ENCODE peak calls at places on chromosomes 1 and 21, in ten cellular contexts. D is astrocyte of the spinal cord, E is A673, R is foreskin keratinocyte, Q is adrenal gland, X is GM23338, P is fibroblast of the aortic adventitia, M is brain microvascular endothelial cell, K is SK-N-SH, F is cardiac fibroblast. H is an unnamed sample.

GRCh38 chr1:34847094-34847493 is 12.5 kb downstream of the SMIM12 start:
- DNase-seq in P (no peak), R (no peak), Q (peak; percentile 61), F (no peak), D (no peak), E (no peak), K (no peak), X (no peak), M (no peak), H (no peak)

GRCh38 chr21:29318354-29318753 is 19.6 kb downstream of the BACH1 start:
- DNase-seq in Q (peak; percentile 21), E (no peak), D (no peak), K (no peak), P (peak; percentile 34), F (peak; percentile 36), M (no peak), R (no peak), X (no peak), H (no peak)

GRCh38 chr1:3903141-3904005 is 3.3 kb upstream of the C1orf174 start:
- DNase-seq in K (no peak), M (no peak), R (no peak), P (no peak), D (peak; percentile 4), F (no peak), E (no peak), X (no peak), Q (no peak), H (no peak)

GRCh38 chr1:51548986-51549619 is 30.0 kb upstream of the EPS15 start:
- DNase-seq in X (no peak), E (no peak), Q (no peak), R (no peak), F (no peak), M (no peak), P (no peak), D (no peak), K (no peak), H (no peak)

GRCh38 chr21:33308586-33309490 is 15.9 kb upstream of the IFNAR1 start:
- DNase-seq in Q (no peak), E (peak; percentile 41), X (no peak), M (no peak), P (peak; percentile 35), F (no peak), R (no peak), D (peak; percentile 29), K (peak; percentile 47), H (no peak)

GRCh38 chr1:24591781-24592180 is 35.9 kb downstream of the NCMAP start:
- DNase-seq in R (no peak), F (no peak), E (no peak), X (no peak), P (no peak), M (no peak), K (no peak), Q (no peak), D (no peak), H (no peak)

GRCh38 chr1:226510453-226510852 is 38.1 kb upstream of the STUM start:
- DNase-seq in R (no peak), Q (no peak), M (no peak), X (no peak), F (peak; percentile 8), D (no peak), P (peak; percentile 66), K (no peak), E (no peak), H (no peak)

GRCh38 chr1:27864264-27864895 is 8.0 kb upstream of the THEMIS2 start:
- DNase-seq in Q (peak; percentile 27), D (no peak), P (no peak), E (no peak), X (no peak), F (peak; percentile 13), R (no peak), K (no peak), M (no peak), H (no peak)

GRCh38 chr1:29970747-29971325 is 734.5 kb downstream of the PTPRU start:
- DNase-seq in M (no peak), D (no peak), R (no peak), E (no peak), Q (no peak), F (no peak), K (no peak), X (no peak), P (no peak), H (no peak)

GRCh38 chr1:45170151-45170742 is 36.2 kb downstream of the ZSWIM5 start:
- DNase-seq in K (no peak), P (no peak), F (no peak), D (no peak), Q (no peak), X (no peak), M (no peak), R (no peak), E (no peak), H (no peak)

GRCh38 chr1:183812686-183813569 is 8.0 kb downstream of the RGL1 start:
- DNase-seq in M (peak; percentile 74), F (peak; percentile 75), Q (peak; percentile 40), E (peak; percentile 62), K (no peak), X (peak; percentile 44), D (peak; percentile 65), P (peak; percentile 77), R (peak; percentile 21), H (peak; percentile 57)

GRCh38 chr1:181136738-181137122 is 48.2 kb downstream of the IER5 start:
- DNase-seq in K (no peak), Q (no peak), F (no peak), P (no peak), D (no peak), M (no peak), X (no peak), R (no peak), E (no peak), H (no peak)

GRCh38 chr21:38679531-38679930 is 126.2 kb upstream of the ETS2 start:
- DNase-seq in E (no peak), X (no peak), P (peak; percentile 74), D (peak; percentile 72), K (no peak), M (peak; percentile 64), R (no peak), F (peak; percentile 77), Q (no peak), H (peak; percentile 71)

GRCh38 chr1:33433509-33434362 is 2.8 kb upstream of the PHC2 start:
- DNase-seq in M (peak; percentile 97), D (peak; percentile 97), K (no peak), X (no peak), E (peak; percentile 94), Q (peak; percentile 93), F (peak; percentile 98), P (peak; percentile 97), R (peak; percentile 100), H (peak; percentile 100)

GRCh38 chr1:163188947-163189346 is 13.8 kb downstream of the RGS5 start:
- DNase-seq in Q (no peak), X (no peak), K (no peak), F (no peak), R (no peak), P (no peak), E (no peak), M (no peak), D (no peak), H (no peak)

GRCh38 chr1:234721476-234722266 is 111.7 kb upstream of the IRF2BP2 start:
- DNase-seq in D (peak; percentile 91), P (peak; percentile 99), M (peak; percentile 88), X (no peak), Q (peak; percentile 88), K (no peak), R (no peak), E (no peak), F (peak; percentile 91), H (peak; percentile 77)

GRCh38 chr1:193033610-193034009 is 25.6 kb downstream of the UCHL5 start:
- DNase-seq in K (no peak), D (no peak), F (no peak), X (no peak), P (no peak), Q (no peak), E (no peak), M (no peak), R (no peak), H (no peak)

GRCh38 chr1:193036337-193037047 is 22.7 kb downstream of the UCHL5 start:
- DNase-seq in E (no peak), M (no peak), R (no peak), Q (no peak), P (no peak), F (no peak), D (no peak), K (no peak), X (no peak), H (no peak)

GRCh38 chr1:193031431-193031830 is 27.7 kb downstream of the UCHL5 start:
- DNase-seq in X (no peak), K (peak; percentile 5), P (peak; percentile 45), M (no peak), E (peak; percentile 30), D (peak; percentile 37), R (no peak), F (peak; percentile 40), Q (no peak), H (peak; percentile 22)
- TF ChIP-seq CTCF in X (peak; percentile 35), K (peak; percentile 61), P (peak; percentile 41), M (peak; percentile 19), E (peak; percentile 59), D (peak; percentile 31), R (peak; percentile 59), F (peak; percentile 36), Q (peak; percentile 44), H (peak; percentile 75)

GRCh38 chr21:34667761-34668160 is 1.0 kb upstream of the CLIC6 start:
- DNase-seq in M (no peak), E (no peak), P (no peak), X (no peak), F (no peak), R (no peak), D (no peak), Q (no peak), K (no peak), H (no peak)
- TF ChIP-seq CTCF in M (no peak), E (no peak), P (no peak), X (no peak), F (no peak), R (no peak), D (no peak), Q (no peak), K (no peak), H (no peak)

DNA sequence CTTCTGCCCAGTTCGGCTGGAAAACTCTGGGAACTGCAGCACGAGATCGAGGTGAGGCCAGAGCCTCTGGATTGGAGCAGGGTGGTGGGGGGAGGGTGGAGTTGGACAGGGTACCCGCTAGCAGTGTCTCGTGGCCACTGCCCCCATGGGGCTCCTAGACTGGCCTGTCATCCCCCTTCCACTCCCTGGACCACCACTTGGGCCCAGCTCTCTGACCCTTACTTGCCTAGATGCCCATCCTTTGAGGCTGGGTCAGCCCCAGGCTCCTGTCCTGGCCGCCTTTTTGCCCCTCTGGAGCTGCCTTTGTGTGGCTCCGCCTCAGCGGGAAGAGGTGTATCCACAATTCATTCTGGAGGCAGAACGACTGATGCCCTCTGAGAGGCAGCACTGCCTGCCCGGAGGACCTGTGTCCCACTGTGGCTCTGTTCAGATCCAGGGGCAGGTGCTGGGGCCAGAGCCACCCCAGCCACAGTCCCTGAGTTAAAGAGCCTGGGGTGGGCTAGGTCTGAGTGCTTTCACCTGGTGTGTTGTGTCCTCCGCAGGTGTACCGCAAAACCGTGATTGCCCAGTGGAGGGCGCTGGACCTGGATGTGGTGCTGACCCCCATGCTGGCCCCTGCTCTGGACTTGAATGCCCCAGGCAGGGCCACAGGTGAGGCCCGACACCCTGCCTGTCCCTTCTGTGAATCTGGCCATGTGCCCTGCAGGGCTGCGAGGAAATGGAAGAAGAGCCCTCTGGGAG is 17.7 kb downstream of the FAAH start:
- DNase-seq in K (peak; percentile 51), R (no peak), Q (no peak), X (peak; percentile 88), P (no peak), F (no peak), M (no peak), D (no peak), E (no peak), H (no peak)
- TF ChIP-seq CTCF in K (peak; percentile 54), R (peak; percentile 54), Q (no peak), X (peak; percentile 80), P (peak; percentile 20), F (peak; percentile 45), M (peak; percentile 63), D (peak; percentile 48), E (peak; percentile 66), H (peak; percentile 72)

GRCh38 chr1:170864238-170864637 is 71.1 kb upstream of the MROH9 start:
- DNase-seq in P (peak; percentile 81), E (no peak), M (peak; percentile 29), R (no peak), X (no peak), D (peak; percentile 65), Q (peak; percentile 13), F (peak; percentile 45), K (no peak), H (no peak)
- TF ChIP-seq CTCF in P (no peak), E (no peak), M (no peak), R (no peak), X (no peak), D (no peak), Q (no peak), F (no peak), K (no peak), H (no peak)